ENCODE peak calls at places on chromosomes 16 and 17, in eight cellular contexts. X is cardiac fibroblast; B is B cell; N is cardiac muscle cell; T is astrocyte; H is epithelial cell of esophagus; W is endodermal cell; D is activated CD8-positive, alpha-beta T cell treated with anti-CD3 and anti-CD28 coated beads for 36 hours. C is an unnamed sample.

GRCh38 chr17:50906443-50906842 is 40.3 kb upstream of the TOB1 start:
- DNase-seq in N (no peak), H (no peak), T (no peak), W (peak; percentile 49), B (no peak), D (no peak), X (no peak), C (no peak)

GRCh38 chr17:67942810-67943209 is 53.5 kb downstream of the C17orf58 start:
- DNase-seq in X (peak; percentile 35), H (peak; percentile 4), T (no peak), D (no peak), N (peak; percentile 7), W (no peak), B (no peak), C (no peak)

GRCh38 chr17:71959129-71959528 is 161.7 kb upstream of the SOX9 start:
- DNase-seq in H (peak; percentile 48), B (no peak), D (no peak), W (no peak), X (peak; percentile 30), N (no peak), T (no peak), C (no peak)

GRCh38 chr16:28534542-28535373 is 4.0 kb downstream of the NUPR1 start:
- DNase-seq in T (no peak), D (no peak), B (no peak), N (no peak), W (no peak), X (peak; percentile 62), H (peak; percentile 64), C (no peak)

GRCh38 chr16:49619811-49620157 is 236.1 kb downstream of the ZNF423 start:
- DNase-seq in N (no peak), T (no peak), B (no peak), W (peak; percentile 30), H (no peak), D (no peak), X (no peak), C (no peak)

GRCh38 chr16:58056580-58056979 is 31.0 kb downstream of the MMP15 start:
- DNase-seq in N (no peak), D (no peak), H (no peak), X (no peak), T (no peak), B (no peak), W (no peak), C (no peak)

GRCh38 chr17:3207367-3207766 is at the start of gene OR1A1:
- DNase-seq in H (no peak), B (no peak), N (no peak), T (no peak), D (no peak), W (no peak), X (no peak), C (no peak)

GRCh38 chr16:64172652-64173051 is 949.2 kb downstream of the CDH11 start:
- DNase-seq in X (no peak), W (no peak), H (no peak), D (no peak), N (no peak), T (no peak), B (no peak), C (no peak)

GRCh38 chr17:72683506-72684404 is 408.7 kb downstream of the SLC39A11 start:
- DNase-seq in N (peak; percentile 5), H (peak; percentile 95), B (no peak), W (peak; percentile 75), D (no peak), X (peak; percentile 98), T (peak; percentile 95), C (peak; percentile 79)

GRCh38 chr17:77391668-77392375 is 251.1 kb downstream of the SEC14L1 start:
- DNase-seq in W (peak; percentile 83), N (no peak), D (peak; percentile 84), B (no peak), H (peak; percentile 53), T (peak; percentile 98), X (peak; percentile 96), C (peak; percentile 96)

GRCh38 chr17:73192219-73192893 is 499 bp upstream of the COG1 start:
- DNase-seq in H (peak; percentile 78), W (peak; percentile 93), B (peak; percentile 89), T (peak; percentile 60), D (peak; percentile 77), X (peak; percentile 67), N (peak; percentile 85), C (peak; percentile 33)

GRCh38 chr17:45377401-45377800 is 55.3 kb downstream of the ARHGAP27 start:
- DNase-seq in X (no peak), T (no peak), H (no peak), B (no peak), D (no peak), N (no peak), W (no peak), C (no peak)

GRCh38 chr17:34822007-34822737 is 139.1 kb downstream of the CCT6B start:
- DNase-seq in W (no peak), B (no peak), X (no peak), T (no peak), H (no peak), N (no peak), D (no peak), C (no peak)

GRCh38 chr17:67821871-67822367 is 3.4 kb upstream of the BPTF start:
- DNase-seq in W (no peak), T (no peak), D (no peak), B (no peak), H (no peak), X (no peak), N (no peak), C (no peak)

DNA sequence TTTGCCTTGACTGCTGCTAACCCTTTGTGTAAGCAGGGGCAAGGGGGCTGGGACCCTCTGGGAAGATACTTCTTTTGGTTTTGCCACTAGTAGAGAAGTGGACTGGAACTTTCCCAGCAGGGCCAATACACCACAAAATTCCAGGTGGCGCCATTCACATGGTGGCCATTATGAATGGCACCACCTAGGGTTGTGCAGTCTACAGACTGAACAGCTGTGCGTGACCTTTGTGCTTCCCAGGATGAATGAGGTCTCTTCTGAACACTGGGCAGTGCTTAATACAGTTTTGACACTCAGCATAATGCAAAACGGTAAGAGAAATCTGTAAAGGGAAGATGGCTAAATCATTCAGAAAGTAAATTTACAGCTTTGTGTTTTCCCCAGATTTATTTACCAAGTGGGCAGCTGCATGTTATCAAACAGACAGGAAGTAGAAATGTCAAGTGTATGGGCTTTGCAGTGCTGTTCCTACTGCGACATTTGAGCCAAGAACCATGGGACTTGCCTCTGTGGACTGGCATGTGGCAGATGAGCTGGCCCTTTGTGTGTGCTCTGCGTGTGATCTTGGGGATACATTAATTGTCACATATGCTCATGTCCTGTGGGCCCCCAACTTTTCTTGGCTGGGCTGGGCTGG is 9.2 kb downstream of the SYT17 start:
- DNase-seq in N (no peak), T (no peak), B (no peak), X (no peak), H (no peak), W (peak; percentile 57), D (no peak), C (no peak)
- TF ChIP-seq CTCF in N (no peak), T (no peak), B (no peak), X (no peak), H (no peak), W (peak; percentile 46), D (no peak), C (no peak)

GRCh38 chr16:24045641-24046040 is 209.9 kb downstream of the PRKCB start:
- DNase-seq in W (peak; percentile 89), X (no peak), H (peak; percentile 3), T (no peak), N (peak; percentile 52), D (no peak), B (no peak), C (no peak)
- TF ChIP-seq CTCF in W (peak; percentile 93), X (no peak), H (peak; percentile 22), T (peak; percentile 5), N (peak; percentile 7), D (no peak), B (no peak), C (no peak)

GRCh38 chr16:81263470-81264200 is 25.1 kb downstream of the BCO1 start:
- DNase-seq in H (peak; percentile 46), T (peak; percentile 93), X (peak; percentile 22), B (no peak), N (no peak), D (no peak), W (no peak), C (no peak)
- TF ChIP-seq CTCF in H (peak; percentile 65), T (no peak), X (peak; percentile 26), B (no peak), N (peak; percentile 22), D (no peak), W (peak; percentile 59), C (peak; percentile 15)

GRCh38 chr17:30203471-30203981 is 32.0 kb downstream of the SLC6A4 start:
- DNase-seq in N (no peak), B (no peak), D (no peak), X (no peak), W (peak; percentile 85), H (no peak), T (no peak), C (no peak)
- TF ChIP-seq CTCF in N (no peak), B (no peak), D (no peak), X (no peak), W (peak; percentile 69), H (no peak), T (no peak), C (no peak)

DNA sequence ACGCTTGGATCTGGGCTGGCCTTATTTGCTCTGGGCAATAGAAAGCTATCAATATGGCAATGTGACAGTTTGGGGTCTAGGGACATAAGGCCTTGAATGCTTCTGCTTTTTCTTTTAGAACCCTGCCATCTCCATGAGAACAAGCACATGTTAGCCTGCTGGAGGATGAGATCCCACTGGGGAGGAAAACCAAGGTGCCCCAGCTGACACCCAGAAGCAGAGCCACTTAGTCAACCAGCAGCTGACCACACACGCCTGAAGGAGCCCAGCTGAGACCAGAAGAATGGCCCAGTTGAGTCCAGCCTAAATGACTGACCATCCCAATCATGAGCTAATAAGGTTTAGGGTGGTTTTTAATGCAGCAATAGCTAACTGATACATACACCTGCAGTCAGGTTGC is 171.2 kb downstream of the AHSP start:
- DNase-seq in X (no peak), H (no peak), T (no peak), W (no peak), D (no peak), B (no peak), N (no peak), C (no peak)
- TF ChIP-seq CTCF in X (no peak), H (no peak), T (no peak), W (no peak), D (no peak), B (no peak), N (no peak), C (no peak)

GRCh38 chr16:7513429-7513828 is 180.8 kb downstream of the RBFOX1 start:
- DNase-seq in H (no peak), T (no peak), D (peak; percentile 30), B (no peak), N (no peak), W (peak; percentile 74), X (no peak), C (no peak)
- TF ChIP-seq CTCF in H (no peak), T (no peak), D (peak; percentile 11), B (no peak), N (no peak), W (peak; percentile 69), X (no peak), C (no peak)